ENCODE peak calls at places on chromosomes 16 and 17, in ten cellular contexts. S is lower leg skin, X is epithelial cell of esophagus, N is A549, P is heart right ventricle, Y is OCI-LY7, J is AG09309, F is fibroblast of lung, R is HCT116, D is MM.1S. V is an unnamed sample.
A peak's percentile ranks its signal among the peaks of the same experiment; 100 is the strongest.

GRCh38 chr16:81625544-81626152 is 153.4 kb upstream of the PLCG2 start:
- DNase-seq in S (no peak), X (peak; percentile 75), N (no peak), P (peak; percentile 59), Y (no peak), J (no peak), F (no peak), R (no peak), D (no peak), V (peak; percentile 56)

GRCh38 chr17:80605326-80606066 is 60.9 kb downstream of the RPTOR start:
- DNase-seq in S (no peak), X (peak; percentile 97), N (peak; percentile 23), P (no peak), Y (peak; percentile 80), J (no peak), F (no peak), R (no peak), D (no peak), V (no peak)

GRCh38 chr17:67390646-67391480 is 13.8 kb downstream of the PITPNC1 start:
- DNase-seq in S (no peak), X (peak; percentile 82), N (peak; percentile 83), P (peak; percentile 60), Y (no peak), J (peak; percentile 96), F (peak; percentile 94), R (peak; percentile 89), D (no peak), V (peak; percentile 87)

GRCh38 chr17:76107507-76107906 is 3.9 kb upstream of the EXOC7 start:
- DNase-seq in S (no peak), X (peak; percentile 39), N (peak; percentile 42), P (no peak), Y (peak; percentile 74), J (no peak), F (peak; percentile 15), R (peak; percentile 42), D (peak; percentile 36), V (no peak)

GRCh38 chr16:78177927-78178326 is 78.5 kb downstream of the WWOX start:
- DNase-seq in S (no peak), X (peak; percentile 10), N (no peak), P (no peak), Y (no peak), J (no peak), F (no peak), R (no peak), D (no peak), V (no peak)

GRCh38 chr17:2179615-2180295 is 123.8 kb downstream of the SMG6 start:
- DNase-seq in S (peak; percentile 71), X (peak; percentile 27), N (no peak), P (peak; percentile 97), Y (no peak), J (peak; percentile 91), F (peak; percentile 100), R (no peak), D (no peak), V (peak; percentile 97)

GRCh38 chr17:62970617-62971016 is 4.6 kb downstream of the TANC2 start:
- DNase-seq in S (no peak), X (no peak), N (no peak), P (no peak), Y (no peak), J (no peak), F (no peak), R (no peak), D (no peak), V (no peak)

GRCh38 chr17:2977157-2977556 is 86.2 kb downstream of the OR1D5 start:
- DNase-seq in S (no peak), X (no peak), N (no peak), P (no peak), Y (no peak), J (no peak), F (no peak), R (no peak), D (no peak), V (no peak)

GRCh38 chr16:85286970-85287814 is 174.9 kb upstream of the CIBAR2 start:
- DNase-seq in S (peak; percentile 48), X (no peak), N (no peak), P (no peak), Y (no peak), J (no peak), F (peak; percentile 84), R (no peak), D (no peak), V (peak; percentile 48)

GRCh38 chr17:81959362-81960129 is 1.4 kb downstream of the NOTUM start:
- DNase-seq in S (peak; percentile 12), X (peak; percentile 57), N (peak; percentile 65), P (peak; percentile 48), Y (peak; percentile 83), J (no peak), F (peak; percentile 39), R (no peak), D (peak; percentile 52), V (peak; percentile 35)

GRCh38 chr17:48613862-48614694 is 1.0 kb downstream of the HOXB8 start:
- DNase-seq in S (no peak), X (peak; percentile 25), N (peak; percentile 71), P (no peak), Y (no peak), J (no peak), F (no peak), R (no peak), D (no peak), V (no peak)

GRCh38 chr17:28916302-28916934 is 13.5 kb upstream of the DHRS13 start:
- DNase-seq in S (no peak), X (peak; percentile 60), N (peak; percentile 61), P (no peak), Y (peak; percentile 62), J (no peak), F (peak; percentile 61), R (peak; percentile 13), D (peak; percentile 47), V (peak; percentile 56)

GRCh38 chr16:52069866-52070265 is 477.1 kb downstream of the TOX3 start:
- DNase-seq in S (no peak), X (peak; percentile 54), N (peak; percentile 22), P (no peak), Y (no peak), J (no peak), F (peak; percentile 15), R (no peak), D (no peak), V (peak; percentile 26)
- TF ChIP-seq CTCF in S (no peak), X (peak; percentile 40), N (peak; percentile 29), P (peak; percentile 29), Y (no peak), J (no peak), F (no peak), R (no peak), D (no peak), V (peak; percentile 28)

GRCh38 chr17:79496422-79497005 is 114.3 kb downstream of the RBFOX3 start:
- DNase-seq in S (no peak), X (no peak), N (peak; percentile 44), P (no peak), Y (no peak), J (no peak), F (no peak), R (no peak), D (no peak), V (no peak)

GRCh38 chr17:79495665-79496064 is 115.2 kb downstream of the RBFOX3 start:
- DNase-seq in S (no peak), X (no peak), N (no peak), P (no peak), Y (no peak), J (no peak), F (no peak), R (no peak), D (no peak), V (no peak)

GRCh38 chr17:79498854-79499253 is 112.0 kb downstream of the RBFOX3 start:
- DNase-seq in S (no peak), X (no peak), N (no peak), P (no peak), Y (no peak), J (no peak), F (no peak), R (no peak), D (no peak), V (no peak)

GRCh38 chr17:79500738-79501533 is 109.9 kb downstream of the RBFOX3 start:
- DNase-seq in S (no peak), X (no peak), N (no peak), P (no peak), Y (no peak), J (no peak), F (no peak), R (no peak), D (no peak), V (no peak)

DNA sequence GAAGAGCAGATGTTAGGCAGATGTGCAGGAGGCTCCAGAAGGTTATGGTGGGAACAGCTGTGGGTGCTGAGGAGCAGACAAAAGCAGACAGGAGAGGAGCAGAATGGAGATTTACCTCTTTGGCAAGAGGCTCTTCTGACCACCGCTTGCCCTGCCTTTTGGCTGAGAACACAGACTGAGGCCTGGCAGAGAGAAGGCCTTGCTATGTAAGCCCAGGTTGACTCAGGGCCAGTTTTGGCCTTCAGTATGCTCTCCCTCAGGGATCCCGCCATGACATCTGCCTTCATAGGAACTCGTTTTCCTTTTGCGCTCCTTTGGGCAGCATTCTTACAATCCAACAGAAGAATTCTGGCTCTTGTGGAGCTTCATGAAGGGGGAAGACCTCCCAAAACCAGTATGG is 112.9 kb downstream of the RBFOX3 start:
- DNase-seq in S (no peak), X (no peak), N (no peak), P (no peak), Y (no peak), J (no peak), F (no peak), R (no peak), D (no peak), V (no peak)
- H3K4me3 ChIP-seq in S (no peak overlapping the region), X (no peak overlapping the region), N (no peak overlapping the region), P (no peak overlapping the region), Y (no peak overlapping the region), J (no peak overlapping the region), F (no peak overlapping the region), R (no peak overlapping the region), D (no peak overlapping the region), V (no peak overlapping the region)

DNA sequence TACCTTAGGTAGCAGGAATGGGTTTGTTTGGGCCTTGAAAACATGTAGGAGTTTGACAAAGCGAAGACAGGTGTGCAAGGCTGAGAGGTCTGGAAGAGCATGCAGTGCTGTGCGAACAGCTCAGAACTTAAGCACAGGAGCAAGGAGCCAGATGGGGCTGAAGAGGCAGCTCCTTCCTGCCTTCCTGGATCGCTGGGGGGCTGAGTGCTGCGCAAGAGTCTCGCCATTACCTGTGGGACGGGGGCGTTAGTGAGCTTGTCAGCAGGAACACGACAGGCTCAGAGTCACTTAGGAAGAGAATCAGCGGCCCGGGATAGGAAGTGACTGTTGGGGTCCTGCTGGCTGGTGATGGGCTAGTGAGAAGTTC is 464 bp upstream of the MRM1 start:
- DNase-seq in S (no peak), X (no peak), N (peak; percentile 19), P (no peak), Y (peak; percentile 65), J (no peak), F (no peak), R (no peak), D (peak; percentile 15), V (no peak)
- TF ChIP-seq CTCF in S (no peak), X (no peak), N (no peak), P (no peak), Y (peak; percentile 66), J (no peak), F (no peak), R (no peak), D (no peak), V (no peak)

GRCh38 chr16:30439720-30440348 is 5.8 kb downstream of the SEPHS2 start:
- DNase-seq in S (no peak), X (no peak), N (no peak), P (no peak), Y (no peak), J (no peak), F (no peak), R (no peak), D (no peak), V (no peak)
- H3K4me3 ChIP-seq in S (no peak overlapping the region), X (no peak overlapping the region), N (no peak overlapping the region), P (no peak overlapping the region), Y (no peak overlapping the region), J (no peak overlapping the region), F (no peak overlapping the region), R (no peak overlapping the region), D (no peak overlapping the region), V (no peak overlapping the region)

GRCh38 chr17:7262192-7263070 is at the start of gene CLDN7:
- DNase-seq in S (no peak), X (peak; percentile 71), N (no peak), P (no peak), Y (no peak), J (no peak), F (no peak), R (peak; percentile 93), D (no peak), V (no peak)
- TF ChIP-seq CTCF in S (no peak), X (no peak), N (no peak), P (no peak), Y (no peak), J (no peak), F (no peak), R (peak; percentile 25), D (no peak), V (no peak)